ENCODE peak calls at places on chromosomes 7 and 10, in seven cellular contexts. E, Y, M, L, R, H and T are unnamed samples.

GRCh38 chr7:137635874-137636273 is 210.9 kb downstream of the DGKI start:
- DNase-seq in E (no peak), R (no peak), L (no peak), M (no peak), Y (no peak), H (no peak), T (no peak)

GRCh38 chr7:154841731-154842331 is 161.1 kb downstream of the PAXIP1 start:
- DNase-seq in R (no peak), M (no peak), H (no peak), Y (no peak), E (no peak), L (peak), T (no peak)

GRCh38 chr10:3978762-3979161 is 193.8 kb upstream of the KLF6 start:
- DNase-seq in H (no peak), M (no peak), Y (peak), E (no peak), R (no peak), L (no peak), T (no peak)

GRCh38 chr7:89507034-89507433 is 647.2 kb upstream of the STEAP1 start:
- DNase-seq in H (no peak), Y (no peak), R (no peak), L (no peak), E (no peak), M (no peak), T (no peak)

GRCh38 chr7:141158562-141158961 is 84.7 kb downstream of the TMEM178B start:
- DNase-seq in E (no peak), H (no peak), M (no peak), L (no peak), Y (no peak), R (no peak), T (no peak)

GRCh38 chr10:96228408-96229019 is 42.9 kb downstream of the BLNK start:
- DNase-seq in E (no peak), Y (peak), L (no peak), R (no peak), M (no peak), H (no peak), T (no peak)

GRCh38 chr10:61487506-61487905 is 34.3 kb upstream of the TMEM26 start:
- DNase-seq in R (no peak), E (no peak), H (no peak), Y (no peak), M (no peak), L (peak), T (no peak)

GRCh38 chr7:55307123-55307916 is 57.8 kb upstream of the LANCL2 start:
- DNase-seq in R (no peak), L (no peak), Y (no peak), E (no peak), H (no peak), M (no peak), T (no peak)

GRCh38 chr10:128660726-128661125 is 534.5 kb upstream of the MKI67 start:
- DNase-seq in H (no peak), E (no peak), Y (no peak), L (no peak), M (no peak), R (no peak), T (no peak)

GRCh38 chr7:1888425-1888824 is 218.3 kb downstream of the ELFN1 start:
- DNase-seq in M (no peak), R (no peak), H (no peak), L (no peak), E (no peak), Y (no peak), T (no peak)

GRCh38 chr10:80407836-80408197 is 534 bp upstream of the PRXL2A start:
- DNase-seq in R (peak), L (no peak), H (no peak), E (no peak), Y (peak), M (no peak), T (no peak)

GRCh38 chr7:158252081-158252836 is 335.4 kb downstream of the PTPRN2 start:
- DNase-seq in E (no peak), M (peak), R (no peak), L (no peak), Y (no peak), H (no peak), T (peak)

GRCh38 chr10:86160890-86161585 is 205.6 kb downstream of the GRID1 start:
- DNase-seq in H (no peak), R (no peak), M (peak), E (no peak), L (no peak), Y (no peak), T (no peak)

GRCh38 chr10:102758226-102758932 is 14.6 kb downstream of the WBP1L start:
- DNase-seq in Y (no peak), E (no peak), R (no peak), L (no peak), M (no peak), H (no peak), T (no peak)

GRCh38 chr7:87876759-87877234 is 504 bp downstream of the DBF4 start:
- DNase-seq in E (no peak), M (no peak), R (peak), L (peak), H (peak), Y (peak), T (no peak)

GRCh38 chr7:107982918-107983389 is 20.0 kb downstream of the LAMB1 start:
- DNase-seq in R (no peak), H (no peak), L (no peak), E (no peak), M (no peak), Y (no peak), T (no peak)